ENCODE peak calls at places on chromosomes 4 and X, in ten cellular contexts. Z is MCF 10A; L is kidney tubule cell; T is germinal center; I is GM20000; B is iPS-NIHi11; R is mammary epithelial cell; X is NCI-H1930; E is NCI-H1092; H is activated T-helper 1 cell treated with anti-CD3 and anti-CD28 coated beads, Interleukin-2, amount 50 U/mL, for 16 hours. F is an unnamed sample.

GRCh38 chrX:53481093-53481492 is 46.9 kb upstream of the HSD17B10 start:
- DNase-seq in Z (peak), L (no peak), T (no peak), I (no peak), B (peak), R (no peak), X (no peak), E (no peak), H (no peak), F (peak)

GRCh38 chr4:184420402-184420801 is 53.9 kb downstream of the IRF2 start:
- DNase-seq in Z (no peak), L (no peak), T (no peak), I (no peak), B (no peak), R (no peak), X (no peak), E (no peak), H (no peak), F (no peak)

GRCh38 chr4:3463556-3464348 is 646 bp downstream of the DOK7 start:
- DNase-seq in Z (no peak), L (no peak), T (no peak), I (no peak), B (no peak), R (no peak), X (no peak), E (no peak), H (no peak), F (no peak)

GRCh38 chrX:137044893-137045292 is 11.1 kb upstream of the GPR101 start:
- DNase-seq in Z (no peak), L (no peak), T (no peak), I (no peak), B (no peak), R (no peak), X (no peak), E (no peak), H (no peak), F (no peak)

GRCh38 chr4:7506119-7506518 is 71.4 kb upstream of the PSAPL1 start:
- DNase-seq in Z (no peak), L (no peak), T (no peak), I (no peak), B (no peak), R (no peak), X (no peak), E (no peak), H (no peak), F (no peak)

GRCh38 chrX:2600564-2600963 is 90.5 kb upstream of the CD99 start:
- DNase-seq in Z (no peak), L (no peak), T (no peak), I (no peak), B (no peak), R (no peak), X (no peak), E (no peak), H (no peak), F (no peak)

GRCh38 chrX:93538575-93538974 is 134.8 kb downstream of the NAP1L3 start:
- DNase-seq in Z (peak), L (peak), T (no peak), I (no peak), B (peak), R (no peak), X (no peak), E (no peak), H (no peak), F (peak)

GRCh38 chr4:139749313-139749712 is 83.7 kb downstream of the MGST2 start:
- DNase-seq in Z (no peak), L (no peak), T (no peak), I (no peak), B (no peak), R (no peak), X (no peak), E (no peak), H (no peak), F (no peak)

GRCh38 chrX:1928805-1929204 is 313.9 kb downstream of the ASMT start:
- DNase-seq in Z (no peak), L (no peak), T (no peak), I (no peak), B (no peak), R (no peak), X (no peak), E (no peak), H (no peak), F (no peak)

GRCh38 chr4:99979872-99980271 is 29.8 kb upstream of the H2AZ1 start:
- DNase-seq in Z (peak), L (no peak), T (no peak), I (no peak), B (no peak), R (no peak), X (no peak), E (no peak), H (no peak), F (peak)

GRCh38 chr4:107857741-107858140 is 33.0 kb downstream of the SGMS2 start:
- DNase-seq in Z (no peak), L (no peak), T (no peak), I (no peak), B (no peak), R (no peak), X (no peak), E (no peak), H (no peak), F (no peak)

GRCh38 chr4:167415461-167415860 is 181.2 kb upstream of the SPOCK3 start:
- DNase-seq in Z (no peak), L (no peak), T (no peak), I (no peak), B (no peak), R (no peak), X (no peak), E (no peak), H (no peak), F (no peak)

GRCh38 chrX:124346877-124347241 is 496 bp downstream of the SH2D1A start:
- DNase-seq in Z (no peak), L (no peak), T (no peak), I (no peak), B (no peak), R (no peak), X (no peak), E (no peak), H (no peak), F (no peak)

GRCh38 chr4:2313366-2313765 is 51.5 kb upstream of the MXD4 start:
- DNase-seq in Z (no peak), L (no peak), T (no peak), I (no peak), B (no peak), R (no peak), X (no peak), E (no peak), H (no peak), F (no peak)

GRCh38 chr4:155972098-155972497 is 18.4 kb upstream of the CTSO start:
- DNase-seq in Z (peak), L (peak), T (no peak), I (no peak), B (peak), R (no peak), X (no peak), E (no peak), H (no peak), F (peak)

GRCh38 chrX:129593137-129593536 is 53.1 kb downstream of the OCRL start:
- DNase-seq in Z (peak), L (no peak), T (no peak), I (no peak), B (no peak), R (peak), X (no peak), E (no peak), H (no peak), F (peak)

GRCh38 chr4:88006956-88007303 is 505 bp upstream of the PKD2 start:
- DNase-seq in Z (no peak), L (no peak), T (no peak), I (peak), B (no peak), R (no peak), X (no peak), E (no peak), H (no peak), F (no peak)

GRCh38 chr4:175891863-175892262 is 79.8 kb upstream of the GPM6A start:
- DNase-seq in Z (peak), L (peak), T (peak), I (peak), B (peak), R (peak), X (no peak), E (no peak), H (no peak), F (peak)

GRCh38 chrX:40310016-40310415 is 212.3 kb upstream of the BCOR start:
- DNase-seq in Z (no peak), L (no peak), T (no peak), I (no peak), B (no peak), R (no peak), X (no peak), E (no peak), H (no peak), F (no peak)

GRCh38 chr4:13888112-13888511 is 260.6 kb upstream of the BOD1L1 start:
- DNase-seq in Z (peak), L (peak), T (no peak), I (no peak), B (no peak), R (peak), X (no peak), E (no peak), H (no peak), F (peak)

GRCh38 chr4:48681856-48682255 is 98.2 kb downstream of the FRYL start:
- DNase-seq in Z (peak), L (peak), T (no peak), I (peak), B (no peak), R (peak), X (no peak), E (no peak), H (no peak), F (peak)

GRCh38 chr4:39808231-39808749 is 110.4 kb downstream of the UBE2K start:
- DNase-seq in Z (no peak), L (no peak), T (no peak), I (no peak), B (no peak), R (no peak), X (no peak), E (no peak), H (no peak), F (no peak)

GRCh38 chr4:120520761-120521160 is 401.8 kb downstream of the PRDM5 start:
- DNase-seq in Z (no peak), L (peak), T (no peak), I (no peak), B (no peak), R (no peak), X (no peak), E (no peak), H (no peak), F (no peak)

GRCh38 chr4:147837435-147837834 is 105.5 kb downstream of the ARHGAP10 start:
- DNase-seq in Z (peak), L (peak), T (no peak), I (no peak), B (peak), R (no peak), X (no peak), E (no peak), H (no peak), F (peak)

GRCh38 chr4:77600521-77601451 is 4.8 kb upstream of the CXCL13 start:
- DNase-seq in Z (peak), L (peak), T (peak), I (peak), B (peak), R (peak), X (peak), E (peak), H (no peak), F (peak)

GRCh38 chrX:136865270-136866168 is 15.0 kb downstream of the RBMX start:
- DNase-seq in Z (no peak), L (no peak), T (no peak), I (no peak), B (no peak), R (no peak), X (no peak), E (no peak), H (no peak), F (no peak)

GRCh38 chr4:148093065-148093464 is 349.1 kb downstream of the NR3C2 start:
- DNase-seq in Z (no peak), L (no peak), T (no peak), I (no peak), B (no peak), R (no peak), X (no peak), E (no peak), H (no peak), F (no peak)

GRCh38 chr4:73573794-73574528 is 46.3 kb downstream of the RASSF6 start:
- DNase-seq in Z (peak), L (peak), T (peak), I (peak), B (peak), R (peak), X (peak), E (peak), H (no peak), F (peak)